ENCODE peak calls at places on chromosome 13, in nine cellular contexts. C is HL-60; N is endodermal cell; V is CD8-positive, alpha-beta T cell; K is transverse colon; B is heart right ventricle; T is CD8-positive, alpha-beta memory T cell; Y is psoas muscle; O is left ventricle myocardium inferior. I is an unnamed sample.

GRCh38 chr13:60974296-60974695 is 441.4 kb downstream of the PCDH20 start:
- DNase-seq in C (no peak), N (no peak), V (no peak), K (no peak), B (no peak), T (no peak), Y (no peak), O (no peak), I (no peak)

GRCh38 chr13:74325106-74325505 is 190.9 kb upstream of the KLF12 start:
- DNase-seq in C (no peak), N (no peak), V (no peak), K (no peak), B (peak; percentile 35), T (no peak), Y (no peak), O (no peak), I (no peak)

GRCh38 chr13:100301418-100301817 is 212.5 kb downstream of the PCCA start:
- DNase-seq in C (no peak), N (no peak), V (no peak), K (no peak), B (peak; percentile 6), T (no peak), Y (no peak), O (no peak), I (no peak)

GRCh38 chr13:84481958-84482357 is 599.7 kb upstream of the SLITRK1 start:
- DNase-seq in C (no peak), N (no peak), V (no peak), K (no peak), B (no peak), T (no peak), Y (no peak), O (no peak), I (no peak)

GRCh38 chr13:95474992-95475391 is 77.5 kb upstream of the CLDN10 start:
- DNase-seq in C (no peak), N (no peak), V (no peak), K (no peak), B (no peak), T (no peak), Y (no peak), O (no peak), I (no peak)

GRCh38 chr13:111177081-111177711 is 62.1 kb downstream of the ARHGEF7 start:
- DNase-seq in C (peak; percentile 76), N (no peak), V (peak; percentile 51), K (peak; percentile 53), B (peak; percentile 77), T (peak; percentile 70), Y (peak; percentile 65), O (peak; percentile 75), I (peak; percentile 42)

GRCh38 chr13:22256111-22256639 is 585.3 kb downstream of the FGF9 start:
- DNase-seq in C (no peak), N (no peak), V (no peak), K (no peak), B (no peak), T (no peak), Y (no peak), O (no peak), I (no peak)

GRCh38 chr13:110387451-110388140 is 80.5 kb downstream of the COL4A2 start:
- DNase-seq in C (peak; percentile 71), N (peak; percentile 74), V (no peak), K (peak; percentile 36), B (peak; percentile 86), T (no peak), Y (peak; percentile 61), O (peak; percentile 62), I (peak; percentile 29)

GRCh38 chr13:86841264-86841663 is 829.9 kb upstream of the SLITRK5 start:
- DNase-seq in C (no peak), N (no peak), V (no peak), K (no peak), B (no peak), T (no peak), Y (no peak), O (no peak), I (no peak)

GRCh38 chr13:41610426-41610825 is 153.1 kb downstream of the RGCC start:
- DNase-seq in C (no peak), N (no peak), V (no peak), K (no peak), B (peak; percentile 45), T (no peak), Y (peak; percentile 59), O (peak; percentile 56), I (no peak)

GRCh38 chr13:71577127-71577526 is 289.9 kb downstream of the DACH1 start:
- DNase-seq in C (no peak), N (no peak), V (no peak), K (no peak), B (no peak), T (no peak), Y (no peak), O (no peak), I (no peak)

GRCh38 chr13:101398191-101398590 is 18.1 kb downstream of the NALCN start:
- DNase-seq in C (no peak), N (no peak), V (no peak), K (no peak), B (no peak), T (no peak), Y (no peak), O (no peak), I (no peak)

GRCh38 chr13:113724780-113725315 is 34.2 kb upstream of the TMEM255B start:
- DNase-seq in C (peak; percentile 80), N (peak; percentile 93), V (peak; percentile 82), K (peak; percentile 73), B (peak; percentile 84), T (peak; percentile 92), Y (peak; percentile 87), O (peak; percentile 75), I (peak; percentile 88)

GRCh38 chr13:47628666-47629065 is 372.4 kb downstream of the SUCLA2 start:
- DNase-seq in C (no peak), N (no peak), V (no peak), K (no peak), B (no peak), T (no peak), Y (no peak), O (no peak), I (no peak)

GRCh38 chr13:97742084-97742483 is 211.4 kb upstream of the IPO5 start:
- DNase-seq in C (no peak), N (no peak), V (no peak), K (no peak), B (no peak), T (no peak), Y (no peak), O (no peak), I (no peak)

GRCh38 chr13:94249512-94249911 is 230.0 kb downstream of the DCT start:
- DNase-seq in C (no peak), N (peak; percentile 56), V (no peak), K (no peak), B (no peak), T (no peak), Y (no peak), O (no peak), I (no peak)

GRCh38 chr13:51717786-51718398 is 86.1 kb downstream of the DHRS12 start:
- DNase-seq in C (no peak), N (no peak), V (no peak), K (no peak), B (no peak), T (no peak), Y (no peak), O (no peak), I (no peak)
- H3K4me3 ChIP-seq in C (no peak overlapping the region), N (no peak overlapping the region), V (no peak overlapping the region), K (no peak overlapping the region), B (no peak overlapping the region), T (no peak overlapping the region), Y (no peak overlapping the region), O (no peak overlapping the region), I (no peak overlapping the region)

GRCh38 chr13:66563076-66563475 is 667.1 kb downstream of the PCDH9 start:
- DNase-seq in C (no peak), N (no peak), V (no peak), K (no peak), B (no peak), T (no peak), Y (no peak), O (no peak), I (no peak)
- H3K4me3 ChIP-seq in C (no peak overlapping the region), N (peak overlapping the region; percentile 6), V (no peak overlapping the region), K (no peak overlapping the region), B (no peak overlapping the region), T (no peak overlapping the region), Y (no peak overlapping the region), O (no peak overlapping the region), I (no peak overlapping the region)

DNA sequence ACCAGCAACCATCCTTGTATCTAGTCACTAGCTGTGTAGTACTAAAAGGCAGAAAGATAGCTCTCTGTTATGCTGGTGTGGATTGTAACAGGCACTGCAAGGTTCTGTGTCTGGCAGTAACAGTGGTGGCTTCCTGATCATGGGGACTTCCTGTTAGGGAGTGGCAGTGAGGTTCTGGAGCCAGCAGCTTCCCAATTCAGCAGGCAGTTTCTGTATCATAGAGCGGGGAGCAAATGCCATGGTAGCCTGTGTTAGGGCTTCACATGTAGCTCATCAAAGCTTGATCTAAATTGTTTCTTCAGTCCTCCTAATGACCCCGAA is 441.2 kb downstream of the DIAPH3 start:
- DNase-seq in C (peak; percentile 61), N (peak; percentile 65), V (no peak), K (no peak), B (no peak), T (no peak), Y (no peak), O (no peak), I (peak; percentile 5)
- H3K4me3 ChIP-seq in C (no peak overlapping the region), N (no peak overlapping the region), V (no peak overlapping the region), K (no peak overlapping the region), B (no peak overlapping the region), T (no peak overlapping the region), Y (no peak overlapping the region), O (no peak overlapping the region), I (no peak overlapping the region)

GRCh38 chr13:49456156-49456555 is 12.1 kb downstream of the SETDB2 start:
- DNase-seq in C (no peak), N (no peak), V (no peak), K (no peak), B (no peak), T (no peak), Y (no peak), O (no peak), I (no peak)

GRCh38 chr13:49452725-49453457 is 8.8 kb downstream of the SETDB2 start:
- DNase-seq in C (no peak), N (no peak), V (no peak), K (no peak), B (no peak), T (no peak), Y (no peak), O (no peak), I (no peak)

GRCh38 chr13:49453465-49453864 is 9.4 kb downstream of the SETDB2 start:
- DNase-seq in C (no peak), N (no peak), V (no peak), K (no peak), B (no peak), T (no peak), Y (no peak), O (no peak), I (no peak)

GRCh38 chr13:49454388-49455015 is 10.4 kb downstream of the SETDB2 start:
- DNase-seq in C (no peak), N (no peak), V (no peak), K (no peak), B (no peak), T (no peak), Y (no peak), O (no peak), I (no peak)

DNA sequence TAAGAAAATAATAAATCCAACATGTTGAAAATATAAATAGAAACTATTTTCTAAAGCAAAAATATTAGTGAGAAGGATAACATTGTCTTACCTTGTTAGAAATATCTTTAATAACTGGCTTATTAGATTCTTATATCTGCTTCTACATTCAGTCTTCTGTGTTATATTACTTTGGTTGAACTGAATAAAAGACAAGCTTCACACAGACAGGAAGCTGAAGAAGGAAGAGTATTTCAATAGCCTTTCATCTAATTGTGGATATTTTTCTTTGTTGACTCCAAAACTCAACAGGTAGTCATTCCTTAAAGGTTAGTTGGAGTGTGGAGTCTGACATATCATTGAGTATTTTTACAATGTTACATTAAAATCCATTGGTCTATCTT is 10.9 kb downstream of the SETDB2 start:
- DNase-seq in C (no peak), N (no peak), V (no peak), K (no peak), B (no peak), T (no peak), Y (no peak), O (no peak), I (no peak)
- H3K4me3 ChIP-seq in C (no peak overlapping the region), N (no peak overlapping the region), V (no peak overlapping the region), K (no peak overlapping the region), B (no peak overlapping the region), T (no peak overlapping the region), Y (no peak overlapping the region), O (no peak overlapping the region), I (no peak overlapping the region)

I was measured in mucosa of descending colon.